ENCODE peak calls at places on chromosome 16, in five cellular contexts. K, F, D, T and Q are unnamed samples.

GRCh38 chr16:1991135-1991551 is 1.4 kb downstream of the SYNGR3 start:
- DNase-seq in K (peak; percentile 24), F (no peak), D (peak; percentile 59), T (no peak), Q (no peak)

GRCh38 chr16:85709766-85710423 is 21.1 kb upstream of the GINS2 start:
- DNase-seq in K (no peak), F (no peak), D (no peak), T (no peak), Q (no peak)

GRCh38 chr16:86517652-86518258 is 7.4 kb downstream of the FOXF1 start:
- DNase-seq in K (peak; percentile 65), F (peak; percentile 48), D (no peak), T (peak; percentile 27), Q (peak; percentile 83)

GRCh38 chr16:85381738-85382592 is 231.2 kb upstream of the GSE1 start:
- DNase-seq in K (peak; percentile 30), F (no peak), D (no peak), T (no peak), Q (peak; percentile 78)

GRCh38 chr16:65314246-65315003 is 192.6 kb upstream of the CDH11 start:
- DNase-seq in K (no peak), F (no peak), D (no peak), T (no peak), Q (no peak)

GRCh38 chr16:56199164-56199563 is 7.9 kb downstream of the GNAO1 start:
- DNase-seq in K (no peak), F (no peak), D (no peak), T (no peak), Q (no peak)

GRCh38 chr16:85369741-85370528 is 243.2 kb upstream of the GSE1 start:
- DNase-seq in K (peak; percentile 56), F (peak; percentile 64), D (peak; percentile 59), T (no peak), Q (peak; percentile 65)

GRCh38 chr16:8963825-8964441 is at the start of gene USP7:
- DNase-seq in K (peak; percentile 95), F (peak; percentile 94), D (peak; percentile 92), T (peak; percentile 88), Q (peak; percentile 95)

GRCh38 chr16:31128711-31129567 is 6.6 kb downstream of the PRSS8 start:
- DNase-seq in K (peak; percentile 26), F (no peak), D (no peak), T (no peak), Q (peak; percentile 83)

GRCh38 chr16:56617212-56618085 is 8.1 kb upstream of the MT1E start:
- DNase-seq in K (peak; percentile 87), F (peak; percentile 79), D (peak; percentile 42), T (peak; percentile 54), Q (peak; percentile 95)

GRCh38 chr16:30063893-30064745 is 1.4 kb upstream of the ALDOA start:
- DNase-seq in K (peak; percentile 72), F (peak; percentile 88), D (peak; percentile 65), T (no peak), Q (peak; percentile 82)

GRCh38 chr16:9186061-9186460 is 94.6 kb downstream of the HAPSTR1 start:
- DNase-seq in K (no peak), F (no peak), D (no peak), T (no peak), Q (no peak)

GRCh38 chr16:69064789-69065313 is 40.6 kb upstream of the HAS3 start:
- DNase-seq in K (peak; percentile 26), F (no peak), D (no peak), T (no peak), Q (no peak)

GRCh38 chr16:68825427-68825826 is 17.9 kb upstream of the TANGO6 start:
- DNase-seq in K (no peak), F (no peak), D (no peak), T (no peak), Q (no peak)

GRCh38 chr16:68272501-68273209 is 8.3 kb downstream of the SLC7A6 start:
- DNase-seq in K (no peak), F (no peak), D (peak; percentile 70), T (no peak), Q (no peak)

GRCh38 chr16:84862804-84863484 is 43.2 kb downstream of the CRISPLD2 start:
- DNase-seq in K (no peak), F (no peak), D (no peak), T (no peak), Q (no peak)

GRCh38 chr16:28258571-28258970 is 33.8 kb upstream of the SBK1 start:
- DNase-seq in K (peak; percentile 73), F (no peak), D (no peak), T (no peak), Q (peak; percentile 80)

GRCh38 chr16:55842369-55843104 is 9.6 kb upstream of the CES1 start:
- DNase-seq in K (no peak), F (no peak), D (peak; percentile 17), T (peak; percentile 16), Q (no peak)

GRCh38 chr16:55515110-55515509 is 6.2 kb downstream of the LPCAT2 start:
- DNase-seq in K (no peak), F (no peak), D (no peak), T (peak; percentile 70), Q (no peak)

GRCh38 chr16:63129411-63130125 is 1093.3 kb upstream of the CDH8 start:
- DNase-seq in K (no peak), F (no peak), D (no peak), T (no peak), Q (no peak)

GRCh38 chr16:27455700-27456099 is 53.7 kb downstream of the IL21R start:
- DNase-seq in K (no peak), F (no peak), D (no peak), T (peak; percentile 40), Q (no peak)

GRCh38 chr16:11078812-11079459 is 134.6 kb downstream of the CLEC16A start:
- DNase-seq in K (no peak), F (peak; percentile 55), D (no peak), T (peak; percentile 47), Q (no peak)

GRCh38 chr16:24652209-24652712 is 77.2 kb upstream of the TNRC6A start:
- DNase-seq in K (no peak), F (no peak), D (no peak), T (no peak), Q (no peak)

GRCh38 chr16:70686376-70687171 is 721 bp upstream of the MTSS2 start:
- DNase-seq in K (no peak), F (no peak), D (no peak), T (no peak), Q (no peak)

GRCh38 chr16:61323456-61323855 is 712.8 kb downstream of the CDH8 start:
- DNase-seq in K (no peak), F (no peak), D (no peak), T (peak; percentile 81), Q (no peak)

GRCh38 chr16:81632392-81633146 is 146.5 kb upstream of the PLCG2 start:
- DNase-seq in K (no peak), F (no peak), D (peak; percentile 78), T (no peak), Q (no peak)

GRCh38 chr16:8729779-8730334 is 55.4 kb downstream of the ABAT start:
- DNase-seq in K (no peak), F (no peak), D (no peak), T (no peak), Q (no peak)

GRCh38 chr16:63697736-63698135 is 1424.1 kb downstream of the CDH11 start:
- DNase-seq in K (no peak), F (no peak), D (no peak), T (no peak), Q (no peak)

GRCh38 chr16:89096768-89097527 is 3.3 kb downstream of the ACSF3 start:
- DNase-seq in K (no peak), F (no peak), D (peak; percentile 83), T (no peak), Q (no peak)

GRCh38 chr16:80824623-80825364 is 20.4 kb upstream of the CDYL2 start:
- DNase-seq in K (no peak), F (peak; percentile 26), D (peak; percentile 25), T (peak; percentile 24), Q (no peak)

GRCh38 chr16:79690159-79690558 is 89.6 kb upstream of the MAF start:
- DNase-seq in K (no peak), F (no peak), D (no peak), T (no peak), Q (no peak)

GRCh38 chr16:12796498-12796897 is 7.2 kb downstream of the CPPED1 start:
- DNase-seq in K (no peak), F (no peak), D (no peak), T (no peak), Q (no peak)

GRCh38 chr16:24700549-24701392 is 28.7 kb upstream of the TNRC6A start:
- DNase-seq in K (peak; percentile 48), F (peak; percentile 89), D (no peak), T (peak; percentile 85), Q (peak; percentile 82)

GRCh38 chr16:10039220-10040096 is 142.8 kb downstream of the GRIN2A start:
- DNase-seq in K (peak; percentile 17), F (no peak), D (no peak), T (no peak), Q (no peak)

GRCh38 chr16:57184890-57185445 is 871 bp downstream of the PSME3IP1 start:
- DNase-seq in K (no peak), F (no peak), D (peak; percentile 11), T (peak; percentile 5), Q (no peak)

DNA sequence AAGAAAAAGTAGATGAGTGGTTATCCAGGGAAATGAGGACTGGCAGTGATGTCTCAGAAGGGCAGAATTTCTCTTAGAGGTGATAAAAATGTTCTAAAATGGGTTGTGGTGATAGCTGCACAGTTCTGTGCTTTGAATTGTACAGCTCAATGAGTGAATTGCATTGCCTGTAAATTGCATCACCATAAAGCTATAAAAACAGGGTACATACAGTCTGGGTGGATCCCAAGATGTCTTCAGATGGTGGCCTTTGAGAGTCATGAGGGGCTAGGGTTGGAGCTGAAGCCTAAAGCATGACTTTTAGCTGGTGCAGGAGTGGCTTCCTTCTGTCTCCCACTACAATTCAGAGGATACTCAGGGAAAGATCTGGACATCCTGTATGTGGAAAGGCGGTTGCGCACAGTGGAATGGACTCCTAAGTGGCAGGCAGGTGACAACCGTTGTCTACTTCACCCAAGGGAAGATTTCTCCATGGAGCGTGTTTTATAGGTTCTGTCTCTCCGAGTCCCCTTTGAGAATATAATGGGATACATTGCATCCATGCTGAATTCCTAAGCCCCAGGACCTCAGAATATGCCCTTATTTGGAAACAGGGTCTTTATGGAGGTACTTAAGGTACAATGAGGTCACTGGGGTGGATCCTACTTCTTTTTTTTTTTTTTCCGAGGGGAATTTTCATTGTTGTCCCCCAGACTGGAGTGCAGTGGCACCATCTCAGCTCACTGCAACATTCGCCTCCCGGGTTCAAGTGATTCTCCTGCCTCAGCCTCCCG is 1.6 kb upstream of the IL32 start:
- DNase-seq in K (no peak), F (no peak), D (no peak), T (no peak), Q (no peak)
- H3K27ac ChIP-seq in K (peak overlapping the region; percentile 91), F (no peak overlapping the region), D (peak overlapping the region; percentile 82), T (no peak overlapping the region), Q (no peak overlapping the region)

GRCh38 chr16:729768-730665 is 3.1 kb downstream of the HAGHL start:
- DNase-seq in K (no peak), F (no peak), D (peak; percentile 4), T (no peak), Q (no peak)
- H3K4me1 ChIP-seq in K (peaks cover 20% of the 10 kb centered on the region), F (peaks cover 27% of the 10 kb centered on the region), D (peaks cover 14% of the 10 kb centered on the region), T (peaks cover 17% of the 10 kb centered on the region), Q (no peaks in the 10 kb centered on the region)

GRCh38 chr16:16805809-16806208 is 426.9 kb downstream of the NPIPA7 start:
- DNase-seq in K (no peak), F (no peak), D (no peak), T (no peak), Q (no peak)
- H3K27ac ChIP-seq in K (no peak overlapping the region), F (no peak overlapping the region), D (no peak overlapping the region), T (no peak overlapping the region), Q (no peak overlapping the region)

DNA sequence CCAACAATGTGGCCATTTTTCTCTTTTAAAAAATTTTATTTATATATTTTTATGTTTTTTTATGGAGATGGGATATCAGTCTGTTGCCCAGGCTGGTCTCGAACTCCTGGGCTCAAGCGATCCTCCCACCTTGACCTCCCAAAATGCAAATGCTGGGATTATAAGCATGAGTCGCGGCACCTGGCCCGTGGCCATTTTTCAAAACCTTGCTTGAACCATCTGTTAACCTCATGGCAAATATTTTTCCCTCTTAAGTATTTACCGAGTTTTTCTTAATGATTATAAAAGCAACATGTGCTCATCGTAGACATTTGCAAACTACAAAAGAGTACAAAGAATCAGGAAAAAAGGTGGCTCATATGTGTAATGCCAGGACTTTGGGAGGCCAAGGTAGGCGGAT is 127.6 kb downstream of the ABCC6 start:
- DNase-seq in K (no peak), F (no peak), D (no peak), T (no peak), Q (no peak)
- H3K4me1 ChIP-seq in K (peaks cover 6% of the 10 kb centered on the region), F (peaks cover 20% of the 10 kb centered on the region), D (no peaks in the 10 kb centered on the region), T (no peaks in the 10 kb centered on the region), Q (no peaks in the 10 kb centered on the region)